ENCODE peak calls at places on chromosomes 12 and 14, in four cellular contexts. One of them, this sample, is unnamed. For H3K4me1, the result is how much of the 10 kb centered on the place peaks cover.

GRCh38 chr12:122866379-122866778 is 29.5 kb downstream of the VPS37B start:
- DNase-seq in adipocyte: no peak
- DNase-seq in right cardiac atrium: no peak
- DNase-seq in lower lobe of right lung: no peak
- DNase-seq in this sample: no peak

GRCh38 chr12:113461666-113462065 is 10.0 kb downstream of the LHX5 start:
- DNase-seq in adipocyte: peak
- DNase-seq in right cardiac atrium: no peak
- DNase-seq in lower lobe of right lung: no peak
- DNase-seq in this sample: no peak

GRCh38 chr12:50232206-50232605 is 51.1 kb downstream of the LIMA1 start:
- DNase-seq in adipocyte: no peak
- DNase-seq in right cardiac atrium: no peak
- DNase-seq in lower lobe of right lung: no peak
- DNase-seq in this sample: no peak

GRCh38 chr12:47356129-47356622 is 276.4 kb upstream of the AMIGO2 start:
- DNase-seq in adipocyte: peak
- DNase-seq in right cardiac atrium: no peak
- DNase-seq in lower lobe of right lung: no peak
- DNase-seq in this sample: no peak

GRCh38 chr14:70168401-70168800 is 20.4 kb downstream of the SLC8A3 start:
- DNase-seq in adipocyte: no peak
- DNase-seq in right cardiac atrium: no peak
- DNase-seq in lower lobe of right lung: no peak
- DNase-seq in this sample: no peak

GRCh38 chr14:20608383-20609095 is 17.4 kb upstream of the RNASE12 start:
- DNase-seq in adipocyte: no peak
- DNase-seq in right cardiac atrium: no peak
- DNase-seq in lower lobe of right lung: no peak
- DNase-seq in this sample: no peak

GRCh38 chr14:73463411-73463810 is 5.1 kb upstream of the NUMB start:
- DNase-seq in adipocyte: peak
- DNase-seq in right cardiac atrium: no peak
- DNase-seq in lower lobe of right lung: peak
- DNase-seq in this sample: no peak

GRCh38 chr12:120468271-120468845 is 1.2 kb downstream of the SRSF9 start:
- DNase-seq in adipocyte: peak
- DNase-seq in right cardiac atrium: no peak
- DNase-seq in lower lobe of right lung: peak
- DNase-seq in this sample: peak

GRCh38 chr12:64142784-64143183 is 79.3 kb downstream of the KICS2 start:
- DNase-seq in adipocyte: no peak
- DNase-seq in right cardiac atrium: no peak
- DNase-seq in lower lobe of right lung: no peak
- DNase-seq in this sample: no peak

GRCh38 chr14:103803661-103804060 is 43.7 kb downstream of the PPP1R13B start:
- DNase-seq in adipocyte: peak
- DNase-seq in right cardiac atrium: no peak
- DNase-seq in lower lobe of right lung: no peak
- DNase-seq in this sample: no peak

GRCh38 chr12:59937148-59937547 is 341.3 kb downstream of the SLC16A7 start:
- DNase-seq in adipocyte: no peak
- DNase-seq in right cardiac atrium: no peak
- DNase-seq in lower lobe of right lung: no peak
- DNase-seq in this sample: no peak

GRCh38 chr12:106223485-106224391 is 24.1 kb downstream of the CKAP4 start:
- DNase-seq in adipocyte: peak
- DNase-seq in right cardiac atrium: peak
- DNase-seq in lower lobe of right lung: peak
- DNase-seq in this sample: peak

GRCh38 chr14:68113328-68113930 is 293.9 kb downstream of the RAD51B start:
- DNase-seq in adipocyte: peak
- DNase-seq in right cardiac atrium: no peak
- DNase-seq in lower lobe of right lung: no peak
- DNase-seq in this sample: no peak

GRCh38 chr14:61489932-61490331 is 168.6 kb downstream of the PRKCH start:
- DNase-seq in adipocyte: no peak
- DNase-seq in right cardiac atrium: peak
- DNase-seq in lower lobe of right lung: peak
- DNase-seq in this sample: peak

GRCh38 chr14:58138719-58139482 is 13.1 kb downstream of the ARMH4 start:
- DNase-seq in adipocyte: no peak
- DNase-seq in right cardiac atrium: no peak
- DNase-seq in lower lobe of right lung: no peak
- DNase-seq in this sample: no peak

GRCh38 chr14:77099425-77100167 is 1.5 kb downstream of the CIPC start:
- DNase-seq in adipocyte: peak
- DNase-seq in right cardiac atrium: no peak
- DNase-seq in lower lobe of right lung: no peak
- DNase-seq in this sample: peak

GRCh38 chr14:89365071-89365801 is 51.8 kb downstream of the FOXN3 start:
- DNase-seq in adipocyte: no peak
- DNase-seq in right cardiac atrium: no peak
- DNase-seq in lower lobe of right lung: no peak
- DNase-seq in this sample: no peak

GRCh38 chr14:95123895-95124579 is 33.3 kb downstream of the DICER1 start:
- DNase-seq in adipocyte: no peak
- DNase-seq in right cardiac atrium: peak
- DNase-seq in lower lobe of right lung: no peak
- DNase-seq in this sample: no peak

GRCh38 chr12:19894803-19895202 is 455.5 kb downstream of the AEBP2 start:
- DNase-seq in adipocyte: peak
- DNase-seq in right cardiac atrium: no peak
- DNase-seq in lower lobe of right lung: no peak
- DNase-seq in this sample: no peak

GRCh38 chr12:111993290-111994150 is 19.4 kb downstream of the TMEM116 start:
- DNase-seq in adipocyte: no peak
- DNase-seq in right cardiac atrium: no peak
- DNase-seq in lower lobe of right lung: no peak
- DNase-seq in this sample: no peak

GRCh38 chr14:32319368-32320049 is 9.6 kb upstream of the AKAP6 start:
- DNase-seq in adipocyte: peak
- DNase-seq in right cardiac atrium: no peak
- DNase-seq in lower lobe of right lung: no peak
- DNase-seq in this sample: no peak

GRCh38 chr12:98446060-98446459 is 69.3 kb upstream of the TMPO start:
- DNase-seq in adipocyte: no peak
- DNase-seq in right cardiac atrium: no peak
- DNase-seq in lower lobe of right lung: no peak
- DNase-seq in this sample: no peak

GRCh38 chr14:39768579-39768978 is 336.3 kb upstream of the FBXO33 start:
- DNase-seq in adipocyte: no peak
- DNase-seq in right cardiac atrium: no peak
- DNase-seq in lower lobe of right lung: no peak
- DNase-seq in this sample: no peak

GRCh38 chr14:39773387-39773786 is 341.2 kb upstream of the FBXO33 start:
- DNase-seq in adipocyte: no peak
- DNase-seq in right cardiac atrium: no peak
- DNase-seq in lower lobe of right lung: no peak
- DNase-seq in this sample: no peak
- H3K4me1 ChIP-seq in adipocyte: under half
- H3K4me1 ChIP-seq in right cardiac atrium: under half
- H3K4me1 ChIP-seq in lower lobe of right lung: under half
- H3K4me1 ChIP-seq in this sample: under half

DNA sequence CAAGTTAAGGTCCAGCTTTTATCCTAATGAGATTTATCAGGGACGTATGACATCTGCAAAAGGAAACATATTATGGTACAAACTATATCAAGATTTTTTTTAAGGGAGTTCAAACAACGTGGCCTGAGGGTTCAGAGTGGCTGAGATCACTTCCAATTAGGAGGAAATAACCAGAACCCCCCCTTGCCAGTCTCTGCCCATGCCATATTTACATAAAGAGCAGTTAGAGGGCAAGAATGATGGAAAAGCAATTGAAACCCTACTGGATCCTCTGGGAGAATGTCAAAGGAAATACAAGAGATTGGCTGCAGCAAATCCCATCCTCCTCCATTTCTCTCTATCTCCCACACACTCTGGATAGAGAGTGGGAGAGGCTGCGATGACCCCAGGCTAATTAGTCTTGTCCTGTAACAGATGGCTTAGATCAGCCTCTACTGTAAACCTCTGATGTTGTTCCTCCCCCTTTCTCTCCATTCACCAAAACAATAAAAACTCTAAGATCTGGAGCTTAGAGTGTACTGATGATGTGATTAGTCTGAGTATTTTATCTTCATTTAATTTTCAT is 54.3 kb upstream of the GNG2 start:
- DNase-seq in adipocyte: no peak
- DNase-seq in right cardiac atrium: no peak
- DNase-seq in lower lobe of right lung: no peak
- DNase-seq in this sample: no peak
- H3K4me1 ChIP-seq in adipocyte: under half
- H3K4me1 ChIP-seq in right cardiac atrium: under half
- H3K4me1 ChIP-seq in lower lobe of right lung: under half
- H3K4me1 ChIP-seq in this sample: under half

GRCh38 chr14:22509751-22510300 is 79.2 kb downstream of the DAD1 start:
- DNase-seq in adipocyte: no peak
- DNase-seq in right cardiac atrium: no peak
- DNase-seq in lower lobe of right lung: no peak
- DNase-seq in this sample: no peak
- H3K4me1 ChIP-seq in adipocyte: under half
- H3K4me1 ChIP-seq in right cardiac atrium: under half
- H3K4me1 ChIP-seq in lower lobe of right lung: under half
- H3K4me1 ChIP-seq in this sample: under half

DNA sequence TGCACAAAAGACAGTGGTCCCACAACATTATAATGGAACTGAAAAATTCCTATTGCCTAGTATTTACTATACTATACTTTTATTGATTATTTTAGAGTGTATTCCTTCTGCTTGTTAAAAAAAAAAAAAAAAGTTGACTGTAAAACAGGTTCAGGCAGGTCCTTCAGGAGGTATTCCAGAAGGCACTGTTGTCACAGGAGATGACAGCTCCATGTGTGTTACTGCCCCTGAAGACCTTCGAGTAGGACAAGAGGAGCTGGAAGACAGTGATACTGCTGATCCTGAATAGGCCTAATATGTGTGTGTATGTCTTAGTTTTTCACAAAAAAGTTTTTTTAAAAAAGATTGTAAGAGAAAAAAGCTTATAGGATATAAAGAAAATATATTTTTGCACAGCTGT is 12.3 kb downstream of the UBE2N start:
- DNase-seq in adipocyte: no peak
- DNase-seq in right cardiac atrium: no peak
- DNase-seq in lower lobe of right lung: no peak
- DNase-seq in this sample: no peak
- H3K4me1 ChIP-seq in adipocyte: under half
- H3K4me1 ChIP-seq in right cardiac atrium: under half
- H3K4me1 ChIP-seq in lower lobe of right lung: half or more
- H3K4me1 ChIP-seq in this sample: under half

GRCh38 chr14:81437226-81437625 is 37.1 kb upstream of the STON2 start:
- DNase-seq in adipocyte: no peak
- DNase-seq in right cardiac atrium: no peak
- DNase-seq in lower lobe of right lung: no peak
- DNase-seq in this sample: no peak
- H3K4me1 ChIP-seq in adipocyte: under half
- H3K4me1 ChIP-seq in right cardiac atrium: under half
- H3K4me1 ChIP-seq in lower lobe of right lung: under half
- H3K4me1 ChIP-seq in this sample: under half

GRCh38 chr12:102064476-102064875 is 2.7 kb upstream of the WASHC3 start:
- DNase-seq in adipocyte: no peak
- DNase-seq in right cardiac atrium: no peak
- DNase-seq in lower lobe of right lung: no peak
- DNase-seq in this sample: no peak
- H3K4me1 ChIP-seq in adipocyte: under half
- H3K4me1 ChIP-seq in right cardiac atrium: under half
- H3K4me1 ChIP-seq in lower lobe of right lung: under half
- H3K4me1 ChIP-seq in this sample: under half

GRCh38 chr12:130981156-130981789 is 27.6 kb downstream of the ADGRD1 start:
- DNase-seq in adipocyte: no peak
- DNase-seq in right cardiac atrium: no peak
- DNase-seq in lower lobe of right lung: no peak
- DNase-seq in this sample: no peak
- H3K4me1 ChIP-seq in adipocyte: under half
- H3K4me1 ChIP-seq in right cardiac atrium: under half
- H3K4me1 ChIP-seq in lower lobe of right lung: under half
- H3K4me1 ChIP-seq in this sample: under half

GRCh38 chr12:4137441-4137840 is 136.1 kb upstream of the CCND2 start:
- DNase-seq in adipocyte: no peak
- DNase-seq in right cardiac atrium: no peak
- DNase-seq in lower lobe of right lung: no peak
- DNase-seq in this sample: no peak
- H3K4me1 ChIP-seq in adipocyte: under half
- H3K4me1 ChIP-seq in right cardiac atrium: under half
- H3K4me1 ChIP-seq in lower lobe of right lung: under half
- H3K4me1 ChIP-seq in this sample: under half

DNA sequence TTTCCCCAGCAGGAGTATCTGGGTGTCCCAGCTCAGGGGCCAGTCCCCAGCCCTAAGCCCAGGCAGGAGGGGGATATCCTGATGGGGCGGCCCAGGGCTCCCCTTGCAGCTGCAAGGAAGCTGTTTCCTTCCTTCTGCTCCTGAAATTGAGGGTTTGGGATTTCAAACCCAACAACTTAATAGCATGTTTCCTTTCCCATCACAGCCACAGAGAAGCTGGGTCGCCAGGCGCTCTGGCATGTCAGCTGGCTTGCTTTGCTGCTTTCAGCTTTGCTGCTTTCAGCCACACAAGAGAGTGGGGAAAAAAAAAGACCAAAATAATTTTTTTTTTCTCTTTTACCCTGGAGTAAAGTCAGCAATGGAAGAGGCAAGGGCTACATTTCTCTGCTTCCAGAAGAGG is 30.0 kb downstream of the HVCN1 start:
- DNase-seq in adipocyte: no peak
- DNase-seq in right cardiac atrium: no peak
- DNase-seq in lower lobe of right lung: no peak
- DNase-seq in this sample: no peak
- H3K4me1 ChIP-seq in adipocyte: under half
- H3K4me1 ChIP-seq in right cardiac atrium: under half
- H3K4me1 ChIP-seq in lower lobe of right lung: under half
- H3K4me1 ChIP-seq in this sample: under half